ENCODE peak calls at places on chromosomes 16 and 17, in nine cellular contexts. R, T, N, E, X, Y, D, M and H are unnamed samples.

GRCh38 chr16:51407921-51408320 is 256.9 kb upstream of the SALL1 start:
- DNase-seq in R (no peak), M (no peak), X (no peak), D (no peak), E (no peak), Y (no peak), N (no peak), T (no peak), H (no peak)

GRCh38 chr16:66996324-66996982 is 8.1 kb downstream of the CES4A start:
- DNase-seq in N (peak), R (no peak), Y (peak), D (no peak), X (no peak), E (peak), T (peak), M (peak), H (peak)

GRCh38 chr17:74015316-74015715 is 188.2 kb upstream of the RPL38 start:
- DNase-seq in E (no peak), N (no peak), Y (no peak), R (no peak), X (no peak), D (no peak), M (no peak), T (no peak), H (no peak)

GRCh38 chr16:81394966-81395655 is 49.5 kb upstream of the CMIP start:
- DNase-seq in X (no peak), T (peak), M (no peak), Y (no peak), E (no peak), N (no peak), R (no peak), D (no peak), H (no peak)

GRCh38 chr16:65757064-65757463 is 609.4 kb upstream of the CDH5 start:
- DNase-seq in E (no peak), T (no peak), D (no peak), M (no peak), R (no peak), X (no peak), Y (peak), N (no peak), H (no peak)

GRCh38 chr17:80187493-80187892 is 17.7 kb downstream of the CARD14 start:
- DNase-seq in T (peak), R (no peak), D (no peak), X (peak), E (no peak), M (no peak), N (peak), Y (no peak), H (peak)

GRCh38 chr16:80894091-80894490 is 89.7 kb upstream of the CDYL2 start:
- DNase-seq in X (no peak), D (no peak), M (no peak), R (no peak), E (no peak), N (no peak), Y (no peak), T (no peak), H (no peak)

GRCh38 chr17:13321932-13322701 is 279.6 kb downstream of the HS3ST3A1 start:
- DNase-seq in R (no peak), T (no peak), Y (no peak), E (no peak), X (no peak), N (no peak), D (no peak), M (no peak), H (no peak)

GRCh38 chr16:56589141-56590039 is at the start of gene MT3:
- DNase-seq in E (no peak), N (peak), M (no peak), T (peak), R (no peak), X (no peak), D (no peak), Y (no peak), H (no peak)

GRCh38 chr16:19085679-19086200 is 18.3 kb downstream of the COQ7 start:
- DNase-seq in Y (no peak), D (no peak), X (no peak), M (no peak), R (no peak), T (peak), N (no peak), E (no peak), H (no peak)

DNA sequence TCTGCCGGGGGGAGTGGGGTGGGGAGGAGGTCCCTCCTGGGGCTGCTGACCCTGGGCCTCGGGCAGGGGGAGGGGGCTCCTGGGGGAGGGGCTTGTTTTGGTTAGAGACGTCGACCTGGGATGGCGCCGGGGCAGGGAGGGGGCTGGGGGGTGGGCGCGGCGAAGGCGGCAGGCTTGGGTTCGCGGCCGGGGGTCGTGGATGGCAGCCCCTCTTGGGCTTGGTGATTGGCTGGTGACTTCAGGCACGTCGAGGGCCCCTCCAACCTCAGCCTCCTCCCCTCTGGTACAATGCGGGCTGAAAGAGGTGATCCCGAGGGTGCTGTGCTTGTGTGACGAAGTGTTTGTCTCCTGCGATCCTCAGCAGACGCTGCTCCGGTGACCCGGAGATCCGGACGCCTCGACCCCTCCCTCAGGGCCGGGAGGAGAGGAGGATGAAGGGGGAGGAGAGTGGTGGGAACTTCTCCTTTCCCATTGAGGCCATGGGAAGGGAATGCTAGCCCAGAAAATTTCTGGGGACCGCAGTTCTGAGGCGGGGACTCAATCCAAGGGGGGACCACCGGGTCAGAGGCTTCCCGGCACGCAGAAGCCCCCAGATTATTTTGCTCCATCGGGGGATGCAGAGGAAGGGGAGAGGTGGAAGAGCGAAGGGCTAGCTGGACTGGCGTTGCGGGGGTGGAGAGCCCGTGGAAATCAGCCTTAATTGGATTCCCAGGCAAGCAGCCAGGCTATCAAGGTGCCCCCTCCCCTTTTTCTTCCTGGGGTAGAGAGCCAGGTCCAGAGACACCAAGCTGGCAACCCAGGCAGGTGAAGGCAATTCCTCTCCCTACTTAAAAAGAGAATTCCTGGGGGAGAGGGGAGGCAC is 44.0 kb downstream of the RAI1 start:
- DNase-seq in R (no peak), Y (no peak), X (no peak), E (no peak), T (no peak), N (no peak), D (no peak), M (no peak), H (no peak)
- H3K4me3 ChIP-seq in R (peak), Y (no peak), X (peak), E (no peak), T (no peak), N (peak), D (no peak), M (peak), H (peak)

DNA sequence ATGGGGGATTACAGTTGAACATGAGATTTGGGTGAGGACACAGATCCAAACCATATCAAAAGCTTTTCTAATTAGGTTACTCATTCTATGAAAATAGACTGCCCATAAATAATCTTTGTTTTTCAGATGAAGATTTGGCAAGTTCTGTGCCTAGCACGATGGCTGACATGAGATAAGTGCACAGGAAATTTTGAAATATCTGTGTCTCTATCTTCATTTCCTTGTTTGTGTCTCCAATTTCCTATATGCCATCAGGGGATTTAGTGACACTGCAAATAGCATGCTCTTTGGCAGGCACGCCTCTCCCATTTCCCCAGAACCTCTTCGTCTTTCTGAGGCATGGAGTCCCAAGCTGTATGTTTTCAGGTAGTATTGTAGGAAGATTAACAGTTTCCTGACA is 544.6 kb downstream of the CDH13 start:
- DNase-seq in E (no peak), X (no peak), M (no peak), N (no peak), R (no peak), T (peak), Y (no peak), D (no peak), H (no peak)
- H3K4me3 ChIP-seq in E (no peak), X (no peak), M (no peak), N (no peak), R (no peak), T (no peak), Y (no peak), D (no peak), H (no peak)

DNA sequence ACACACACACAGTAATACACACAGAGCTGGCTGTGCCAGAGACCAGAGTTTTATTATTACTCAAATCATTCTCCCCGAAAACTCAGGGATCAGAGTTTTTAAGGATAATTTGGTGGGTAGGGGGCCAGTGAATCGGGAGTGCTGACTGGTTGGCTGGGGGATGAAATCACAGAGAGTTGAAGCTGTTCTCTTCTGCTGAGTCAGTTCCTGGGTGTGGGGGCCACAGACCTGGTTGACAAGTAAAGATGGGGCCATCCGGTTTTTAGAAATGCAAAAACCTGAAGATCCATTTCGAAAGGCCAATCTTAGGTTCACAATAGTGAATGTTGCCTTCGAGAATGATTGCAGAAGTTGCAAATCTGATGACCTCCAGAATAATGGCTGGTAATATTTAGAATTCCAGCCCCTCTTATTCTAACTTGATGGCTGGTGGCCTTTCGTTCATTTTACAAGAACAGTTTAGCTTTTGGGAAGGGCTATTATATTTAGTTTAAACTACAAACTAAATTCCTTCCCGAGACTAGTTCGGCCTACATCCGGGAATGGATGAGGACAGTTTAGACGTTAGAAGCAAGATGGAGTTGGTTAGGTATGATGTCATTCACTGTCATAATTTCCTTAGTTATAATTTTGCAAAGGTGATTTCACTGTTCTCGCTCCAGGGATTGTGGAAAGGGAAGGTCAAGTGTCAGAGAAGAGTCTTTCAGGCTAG is 123.2 kb downstream of the KCNJ18 start:
- DNase-seq in D (no peak), M (no peak), Y (no peak), E (no peak), T (peak), X (no peak), R (no peak), N (no peak), H (no peak)
- H3K4me3 ChIP-seq in D (no peak), M (no peak), Y (no peak), E (no peak), T (no peak), X (no peak), R (no peak), N (no peak), H (no peak)

DNA sequence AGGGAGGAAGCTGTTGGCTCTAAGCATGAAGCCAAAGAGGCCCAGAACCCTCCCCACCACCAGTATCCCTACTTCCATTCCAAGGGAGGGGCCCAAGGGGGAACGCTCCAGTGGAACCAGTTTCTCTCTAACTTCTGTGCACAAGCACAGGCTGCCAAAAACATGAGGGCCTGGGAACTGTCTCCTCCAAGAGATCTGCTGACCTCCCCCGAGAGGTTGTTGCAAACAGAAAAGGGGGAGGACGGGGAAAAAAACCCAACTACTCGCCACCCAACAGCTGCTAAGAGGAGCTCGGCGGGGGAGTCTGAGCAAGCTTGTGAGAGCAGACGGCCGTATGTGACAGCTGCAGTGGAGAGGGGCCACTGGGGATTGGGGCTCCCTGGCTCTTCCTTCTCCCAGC is 15.7 kb upstream of the SLC35B1 start:
- DNase-seq in T (peak), Y (no peak), E (no peak), R (no peak), D (no peak), X (no peak), N (peak), M (no peak), H (no peak)
- H3K4me3 ChIP-seq in T (no peak), Y (no peak), E (no peak), R (no peak), D (no peak), X (no peak), N (no peak), M (no peak), H (no peak)

GRCh38 chr16:3004319-3004718 is 8.4 kb upstream of the CLDN9 start:
- DNase-seq in M (no peak), D (no peak), N (peak), X (no peak), Y (no peak), E (no peak), R (no peak), T (no peak), H (peak)
- H3K4me3 ChIP-seq in M (peak), D (no peak), N (no peak), X (no peak), Y (peak), E (peak), R (no peak), T (no peak), H (peak)

GRCh38 chr17:72614476-72614870 is 478.0 kb downstream of the SLC39A11 start:
- DNase-seq in M (no peak), N (no peak), X (no peak), R (no peak), D (no peak), Y (no peak), E (no peak), T (no peak), H (no peak)
- H3K4me3 ChIP-seq in M (no peak), N (no peak), X (no peak), R (no peak), D (no peak), Y (no peak), E (no peak), T (no peak), H (no peak)

GRCh38 chr17:75252039-75252816 is 9.2 kb downstream of the GGA3 start:
- DNase-seq in T (no peak), N (no peak), M (no peak), D (no peak), E (no peak), Y (no peak), X (no peak), R (no peak), H (peak)

GRCh38 chr17:75249564-75249963 is 11.8 kb downstream of the GGA3 start:
- DNase-seq in R (no peak), D (no peak), X (no peak), Y (no peak), T (no peak), M (no peak), N (no peak), E (no peak), H (no peak)

GRCh38 chr17:75245011-75245410 is 16.4 kb downstream of the GGA3 start:
- DNase-seq in T (no peak), D (no peak), R (no peak), E (no peak), M (no peak), Y (no peak), N (no peak), X (no peak), H (no peak)

GRCh38 chr17:75246404-75246803 is 15.0 kb downstream of the GGA3 start:
- DNase-seq in T (no peak), X (no peak), M (no peak), R (no peak), E (peak), N (no peak), Y (no peak), D (no peak), H (no peak)

DNA sequence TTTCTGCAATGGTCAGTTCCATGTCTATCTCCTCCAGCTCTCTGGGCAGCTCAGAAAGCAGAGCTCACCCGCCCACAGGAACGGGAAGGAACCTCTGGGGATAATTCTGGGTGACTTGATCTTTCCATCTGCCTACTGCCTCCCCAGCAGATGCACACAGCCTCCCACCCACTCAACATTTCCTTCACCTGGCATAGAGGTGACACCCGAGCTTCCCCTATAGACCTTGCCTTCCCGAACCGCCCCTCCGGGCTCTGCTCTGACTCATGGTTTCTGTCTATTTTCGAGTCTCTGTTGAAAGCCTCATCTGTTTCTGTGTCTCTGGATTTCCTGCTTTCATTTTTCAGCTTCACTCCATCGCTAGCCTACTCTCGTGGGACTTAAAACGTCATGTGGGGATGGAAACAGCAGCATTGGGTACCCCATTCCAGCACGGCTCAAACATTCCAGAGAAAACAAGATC is 11.4 kb downstream of the GGA3 start:
- DNase-seq in N (peak), T (peak), E (no peak), X (no peak), D (peak), R (peak), Y (peak), M (peak), H (peak)
- H3K4me3 ChIP-seq in N (no peak), T (no peak), E (no peak), X (no peak), D (peak), R (peak), Y (no peak), M (peak), H (no peak)

GRCh38 chr17:28718990-28719433 is 773 bp upstream of the RPL23A start:
- DNase-seq in E (no peak), R (no peak), M (no peak), Y (no peak), X (no peak), D (no peak), N (no peak), T (no peak), H (no peak)

GRCh38 chr17:28718317-28718672 is 627 bp upstream of the RAB34 start:
- DNase-seq in R (no peak), Y (no peak), E (no peak), T (no peak), D (no peak), M (peak), X (peak), N (no peak), H (no peak)

GRCh38 chr17:28717578-28718316 is at the start of gene RAB34:
- DNase-seq in N (peak), M (peak), R (no peak), E (peak), D (no peak), Y (peak), T (peak), X (peak), H (peak)

GRCh38 chr17:28715217-28715616 is 2.5 kb downstream of the RAB34 start:
- DNase-seq in M (no peak), T (no peak), X (no peak), E (no peak), N (no peak), D (no peak), R (no peak), Y (no peak), H (no peak)

GRCh38 chr17:28716740-28717577 is 709 bp downstream of the RAB34 start:
- DNase-seq in D (no peak), M (no peak), R (no peak), Y (peak), X (peak), E (peak), T (peak), N (peak), H (peak)
- H3K4me3 ChIP-seq in D (no peak), M (peak), R (no peak), Y (peak), X (peak), E (peak), T (peak), N (peak), H (peak)

GRCh38 chr16:12027091-12027490 is 50.6 kb downstream of the SNX29 start:
- DNase-seq in T (no peak), X (no peak), Y (no peak), D (peak), M (no peak), R (no peak), E (no peak), N (no peak), H (no peak)
- H3K4me3 ChIP-seq in T (no peak), X (no peak), Y (no peak), D (no peak), M (no peak), R (no peak), E (no peak), N (no peak), H (no peak)

GRCh38 chr17:77736721-77737120 is 221.8 kb upstream of the TNRC6C start:
- DNase-seq in D (no peak), E (no peak), R (no peak), M (peak), N (no peak), Y (no peak), X (no peak), T (peak), H (no peak)

GRCh38 chr17:77735051-77735340 is 223.5 kb upstream of the TNRC6C start:
- DNase-seq in E (no peak), X (no peak), Y (no peak), N (no peak), T (peak), M (peak), D (no peak), R (no peak), H (no peak)

GRCh38 chr17:77736207-77736600 is 222.3 kb upstream of the TNRC6C start:
- DNase-seq in Y (no peak), R (no peak), N (no peak), M (peak), T (peak), E (no peak), X (no peak), D (no peak), H (no peak)

GRCh38 chr17:77734371-77735050 is 224.0 kb upstream of the TNRC6C start:
- DNase-seq in M (peak), E (peak), N (peak), R (no peak), T (peak), Y (peak), X (no peak), D (no peak), H (no peak)

DNA sequence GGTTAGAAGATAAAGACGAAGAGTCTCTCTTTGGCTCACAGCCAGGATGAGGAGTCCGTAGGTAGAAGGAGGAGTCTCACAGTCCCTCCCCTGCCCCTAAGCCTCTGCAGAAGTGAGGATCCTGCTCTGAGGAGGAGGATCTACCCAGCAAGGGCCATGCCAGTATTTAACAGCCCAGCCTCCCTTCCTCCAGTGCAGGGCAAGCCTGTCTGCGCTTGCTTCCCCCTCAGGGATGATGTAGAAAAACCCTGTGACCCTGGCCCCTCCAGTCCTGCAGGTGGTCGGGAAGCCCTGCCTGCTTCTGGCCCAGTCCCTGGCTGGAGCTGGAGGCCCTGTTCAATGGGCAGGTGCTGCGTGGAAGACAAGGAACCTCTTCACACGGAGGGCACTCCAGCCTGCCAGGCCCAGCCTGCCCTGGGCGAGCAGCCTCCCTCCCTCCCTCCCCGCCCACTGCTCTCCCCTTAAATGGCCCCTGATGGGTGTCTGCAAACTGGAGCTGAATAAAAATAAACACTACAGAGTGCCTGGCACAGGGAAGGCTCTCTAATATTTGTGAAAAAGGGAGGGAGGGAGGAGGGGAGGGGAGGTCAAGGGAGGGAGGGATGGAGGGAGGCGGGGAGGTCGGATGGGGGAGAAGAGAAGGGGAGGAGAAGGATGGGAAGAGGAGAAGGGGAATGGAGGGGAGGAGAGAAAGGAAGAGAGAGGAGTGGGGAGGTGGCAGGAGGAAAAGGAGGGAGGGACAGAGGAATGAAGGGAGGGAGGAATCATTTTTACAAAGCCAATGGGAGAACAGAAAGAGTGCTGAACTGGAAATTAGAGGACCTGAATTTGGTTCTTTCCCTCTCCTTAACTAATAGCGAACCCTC is 222.9 kb upstream of the TNRC6C start:
- DNase-seq in Y (no peak), E (peak), D (no peak), M (peak), T (no peak), X (no peak), N (no peak), R (no peak), H (no peak)
- H3K4me3 ChIP-seq in Y (no peak), E (no peak), D (no peak), M (peak), T (no peak), X (no peak), N (no peak), R (no peak), H (no peak)